ENCODE peak calls at places on chromosomes 11 and 22, in nine cellular contexts. I is NCI-H524 treated with DMSO at 0.1 percent for 48 hours, W is NCI-H1105, Y is mammary epithelial cell, N is GM03348, T is lower leg skin, A is HS-5, R is SK-N-DZ, B is HuH-7.5. J is an unnamed sample.

GRCh38 chr11:95520765-95521542 is 268.6 kb downstream of the FAM76B start:
- DNase-seq in I (no peak), W (no peak), Y (peak), N (no peak), T (no peak), A (no peak), R (no peak), B (no peak), J (no peak)

GRCh38 chr22:46139895-46140350 is 10.4 kb upstream of the PPARA start:
- DNase-seq in I (no peak), W (no peak), Y (no peak), N (no peak), T (peak), A (no peak), R (no peak), B (no peak), J (no peak)

GRCh38 chr11:131671764-131672163 is 301.3 kb downstream of the NTM start:
- DNase-seq in I (no peak), W (no peak), Y (no peak), N (no peak), T (no peak), A (no peak), R (no peak), B (no peak), J (no peak)

GRCh38 chr11:119803726-119804294 is 74.8 kb upstream of the NECTIN1 start:
- DNase-seq in I (no peak), W (no peak), Y (no peak), N (no peak), T (no peak), A (no peak), R (no peak), B (no peak), J (no peak)

GRCh38 chr11:102410382-102410784 is 42.2 kb downstream of the TMEM123 start:
- DNase-seq in I (no peak), W (no peak), Y (no peak), N (peak), T (no peak), A (no peak), R (peak), B (no peak), J (no peak)

GRCh38 chr22:19723165-19723989 is at the start of gene GP1BB:
- DNase-seq in I (no peak), W (peak), Y (no peak), N (no peak), T (no peak), A (no peak), R (no peak), B (peak), J (no peak)

GRCh38 chr11:58674609-58675008 is 52.1 kb downstream of the CNTF start:
- DNase-seq in I (no peak), W (no peak), Y (no peak), N (no peak), T (no peak), A (no peak), R (no peak), B (no peak), J (no peak)

GRCh38 chr11:62923634-62924411 is 2.7 kb upstream of the CHRM1 start:
- DNase-seq in I (no peak), W (no peak), Y (no peak), N (no peak), T (no peak), A (no peak), R (no peak), B (no peak), J (no peak)

GRCh38 chr11:57812634-57813033 is 51.0 kb downstream of the CTNND1 start:
- DNase-seq in I (no peak), W (no peak), Y (no peak), N (no peak), T (no peak), A (no peak), R (no peak), B (no peak), J (no peak)

GRCh38 chr11:10019906-10020682 is 273.9 kb downstream of the SBF2 start:
- DNase-seq in I (no peak), W (peak), Y (no peak), N (no peak), T (no peak), A (no peak), R (no peak), B (no peak), J (no peak)

GRCh38 chr11:72927380-72927779 is 113.2 kb downstream of the ATG16L2 start:
- DNase-seq in I (no peak), W (no peak), Y (no peak), N (no peak), T (no peak), A (no peak), R (no peak), B (no peak), J (no peak)

GRCh38 chr11:80163011-80163410 is 722.2 kb upstream of the TENM4 start:
- DNase-seq in I (no peak), W (no peak), Y (peak), N (peak), T (no peak), A (no peak), R (no peak), B (no peak), J (no peak)

GRCh38 chr22:44918925-44919392 is 90.8 kb downstream of the PHF21B start:
- DNase-seq in I (no peak), W (no peak), Y (no peak), N (no peak), T (no peak), A (no peak), R (no peak), B (no peak), J (no peak)

GRCh38 chr11:73975479-73975757 is 7.2 kb downstream of the UCP2 start:
- DNase-seq in I (no peak), W (no peak), Y (no peak), N (no peak), T (no peak), A (no peak), R (no peak), B (no peak), J (no peak)

GRCh38 chr11:111462329-111462728 is 49.9 kb downstream of the BTG4 start:
- DNase-seq in I (no peak), W (no peak), Y (no peak), N (no peak), T (peak), A (no peak), R (no peak), B (no peak), J (no peak)

GRCh38 chr22:29737251-29738117 is 17.7 kb downstream of the CABP7 start:
- DNase-seq in I (no peak), W (no peak), Y (no peak), N (no peak), T (no peak), A (no peak), R (no peak), B (no peak), J (no peak)

GRCh38 chr22:45861259-45861658 is 115.7 kb downstream of the WNT7B start:
- DNase-seq in I (no peak), W (no peak), Y (no peak), N (no peak), T (no peak), A (no peak), R (no peak), B (no peak), J (no peak)

GRCh38 chr11:110000045-110000502 is 93.1 kb upstream of the ZC3H12C start:
- DNase-seq in I (no peak), W (no peak), Y (peak), N (peak), T (no peak), A (peak), R (no peak), B (no peak), J (no peak)

GRCh38 chr22:25366408-25366807 is 147.0 kb downstream of the CRYBB2 start:
- DNase-seq in I (no peak), W (no peak), Y (no peak), N (no peak), T (no peak), A (no peak), R (no peak), B (no peak), J (no peak)

GRCh38 chr22:32958021-32958420 is 100.2 kb downstream of the SYN3 start:
- DNase-seq in I (no peak), W (no peak), Y (no peak), N (no peak), T (no peak), A (no peak), R (peak), B (no peak), J (no peak)

GRCh38 chr11:134258577-134258976 is 5.2 kb downstream of the ACAD8 start:
- DNase-seq in I (no peak), W (no peak), Y (no peak), N (no peak), T (no peak), A (no peak), R (no peak), B (no peak), J (no peak)

GRCh38 chr22:23789121-23789520 is 2.4 kb downstream of the SMARCB1 start:
- DNase-seq in I (no peak), W (peak), Y (no peak), N (no peak), T (no peak), A (no peak), R (no peak), B (no peak), J (no peak)

GRCh38 chr11:32439488-32440210 is 4.3 kb upstream of the WT1 start:
- DNase-seq in I (no peak), W (no peak), Y (no peak), N (no peak), T (no peak), A (no peak), R (no peak), B (no peak), J (no peak)

GRCh38 chr22:26322179-26322905 is 106.7 kb upstream of the ASPHD2 start:
- DNase-seq in I (no peak), W (no peak), Y (peak), N (peak), T (peak), A (peak), R (no peak), B (no peak), J (no peak)

GRCh38 chr11:63917685-63918523 is 940 bp upstream of the RCOR2 start:
- DNase-seq in I (peak), W (no peak), Y (no peak), N (peak), T (no peak), A (no peak), R (peak), B (no peak), J (no peak)

GRCh38 chr11:10293423-10294288 is at the start of gene SBF2:
- DNase-seq in I (no peak), W (peak), Y (peak), N (peak), T (peak), A (peak), R (peak), B (peak), J (peak)

GRCh38 chr11:19633276-19633675 is 79.4 kb upstream of the NAV2 start:
- DNase-seq in I (no peak), W (no peak), Y (no peak), N (peak), T (peak), A (no peak), R (no peak), B (no peak), J (no peak)

GRCh38 chr11:68020575-68020974 is 9.9 kb upstream of the NDUFS8 start:
- DNase-seq in I (no peak), W (no peak), Y (no peak), N (peak), T (no peak), A (no peak), R (peak), B (peak), J (no peak)

GRCh38 chr11:123325535-123325934 is 104.5 kb upstream of the GRAMD1B start:
- DNase-seq in I (no peak), W (no peak), Y (no peak), N (no peak), T (no peak), A (no peak), R (no peak), B (no peak), J (no peak)